ENCODE peak calls at places on chromosomes 4 and X, in nine cellular contexts. Z is psoas muscle, E is esophagus squamous epithelium, O is colonic mucosa, X is HAP-1, H is OCI-LY7, C is pancreas, A is tibial nerve, Y is aorta. N is an unnamed sample.
A peak's percentile ranks its signal among the peaks of the same experiment; 100 is the strongest.

GRCh38 chrX:21798677-21799219 is 40.7 kb upstream of the MBTPS2 start:
- DNase-seq in Z (no peak), E (no peak), O (no peak), X (no peak), H (no peak), C (peak; percentile 58), A (no peak), Y (no peak), N (peak; percentile 95)

GRCh38 chrX:21756785-21757529 is 959 bp downstream of the SMPX start:
- DNase-seq in Z (no peak), E (no peak), O (no peak), X (no peak), H (no peak), C (no peak), A (no peak), Y (no peak), N (no peak)

GRCh38 chrX:135463937-135464336 is 42.2 kb downstream of the SMIM10L2A start:
- DNase-seq in Z (no peak), E (no peak), O (no peak), X (no peak), H (peak; percentile 26), C (no peak), A (no peak), Y (no peak), N (no peak)

GRCh38 chr4:52824603-52825310 is 37.4 kb upstream of the RASL11B start:
- DNase-seq in Z (no peak), E (no peak), O (no peak), X (no peak), H (no peak), C (no peak), A (no peak), Y (no peak), N (peak; percentile 93)

GRCh38 chr4:168509786-168510185 is 12.9 kb downstream of the PALLD start:
- DNase-seq in Z (no peak), E (no peak), O (no peak), X (no peak), H (no peak), C (no peak), A (no peak), Y (no peak), N (no peak)

GRCh38 chr4:183596056-183596757 is 62.8 kb downstream of the RWDD4 start:
- DNase-seq in Z (no peak), E (no peak), O (peak; percentile 22), X (peak; percentile 32), H (no peak), C (no peak), A (no peak), Y (no peak), N (no peak)

GRCh38 chrX:34961662-34962061 is 19.1 kb downstream of the FAM47B start:
- DNase-seq in Z (no peak), E (no peak), O (no peak), X (no peak), H (no peak), C (no peak), A (no peak), Y (no peak), N (no peak)

GRCh38 chr4:6905501-6905900 is 4.1 kb upstream of the TBC1D14 start:
- DNase-seq in Z (no peak), E (no peak), O (no peak), X (no peak), H (no peak), C (no peak), A (no peak), Y (no peak), N (no peak)

GRCh38 chrX:29478336-29479069 is 736.9 kb upstream of the MAGEB2 start:
- DNase-seq in Z (no peak), E (no peak), O (peak; percentile 29), X (peak; percentile 81), H (peak; percentile 8), C (no peak), A (no peak), Y (no peak), N (peak; percentile 58)

GRCh38 chrX:105533951-105534350 is 288.4 kb upstream of the NRK start:
- DNase-seq in Z (no peak), E (no peak), O (no peak), X (no peak), H (no peak), C (no peak), A (no peak), Y (no peak), N (no peak)

GRCh38 chr4:5918331-5919030 is 25.6 kb upstream of the CRMP1 start:
- DNase-seq in Z (no peak), E (no peak), O (no peak), X (no peak), H (no peak), C (no peak), A (no peak), Y (no peak), N (no peak)

GRCh38 chrX:13411496-13412207 is 91.8 kb upstream of the ATXN3L start:
- DNase-seq in Z (no peak), E (no peak), O (no peak), X (no peak), H (no peak), C (no peak), A (no peak), Y (no peak), N (no peak)

GRCh38 chr4:2168469-2169319 is 73.2 kb downstream of the HAUS3 start:
- DNase-seq in Z (no peak), E (no peak), O (no peak), X (no peak), H (no peak), C (peak; percentile 66), A (no peak), Y (no peak), N (no peak)

GRCh38 chr4:3679851-3680311 is 86.3 kb upstream of the ADRA2C start:
- DNase-seq in Z (peak; percentile 44), E (no peak), O (no peak), X (no peak), H (peak; percentile 89), C (peak; percentile 51), A (no peak), Y (peak; percentile 70), N (peak; percentile 66)

GRCh38 chrX:31181377-31182038 is 109.7 kb upstream of the FTHL17 start:
- DNase-seq in Z (no peak), E (no peak), O (no peak), X (no peak), H (no peak), C (no peak), A (no peak), Y (no peak), N (no peak)

GRCh38 chrX:20477836-20478532 is 211.3 kb upstream of the RPS6KA3 start:
- DNase-seq in Z (no peak), E (no peak), O (peak; percentile 74), X (no peak), H (no peak), C (peak; percentile 56), A (no peak), Y (no peak), N (no peak)

GRCh38 chr4:94453534-94453963 is 1.8 kb downstream of the PDLIM5 start:
- DNase-seq in Z (no peak), E (no peak), O (peak; percentile 42), X (no peak), H (no peak), C (no peak), A (no peak), Y (no peak), N (no peak)

GRCh38 chr4:94452476-94453300 is 946 bp downstream of the PDLIM5 start:
- DNase-seq in Z (peak; percentile 93), E (peak; percentile 5), O (peak; percentile 93), X (peak; percentile 75), H (peak; percentile 1), C (peak; percentile 82), A (peak; percentile 76), Y (peak; percentile 95), N (peak; percentile 85)

GRCh38 chr4:94457692-94458106 is 6.0 kb downstream of the PDLIM5 start:
- DNase-seq in Z (peak; percentile 71), E (no peak), O (no peak), X (peak; percentile 91), H (no peak), C (no peak), A (no peak), Y (no peak), N (peak; percentile 29)

GRCh38 chr4:94454405-94454804 is 2.7 kb downstream of the PDLIM5 start:
- DNase-seq in Z (no peak), E (no peak), O (no peak), X (peak; percentile 50), H (no peak), C (no peak), A (no peak), Y (no peak), N (no peak)

DNA sequence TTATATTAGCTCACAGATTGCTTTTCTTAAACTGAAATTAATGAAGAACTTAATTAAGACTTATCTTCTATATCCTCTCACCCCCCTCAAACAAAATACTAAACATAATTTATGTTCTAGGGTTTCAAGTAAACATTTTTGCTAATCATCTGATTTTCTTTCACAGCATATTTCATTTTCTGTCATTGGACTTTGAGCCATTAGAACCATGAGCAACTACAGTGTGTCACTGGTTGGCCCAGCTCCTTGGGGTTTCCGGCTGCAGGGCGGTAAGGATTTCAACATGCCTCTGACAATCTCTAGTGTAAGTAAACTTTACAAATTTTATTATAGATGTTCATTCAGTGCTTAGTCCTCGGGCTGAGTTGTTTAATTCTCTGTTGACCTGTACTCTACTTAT is 3.3 kb downstream of the PDLIM5 start:
- DNase-seq in Z (peak; percentile 88), E (no peak), O (peak; percentile 76), X (no peak), H (no peak), C (peak; percentile 72), A (no peak), Y (peak; percentile 92), N (no peak)
- H3K4me3 ChIP-seq in Z (peak overlapping the region; percentile 97), E (peak overlapping the region; percentile 98), O (no peak overlapping the region), X (no peak overlapping the region), H (no peak overlapping the region), C (peak overlapping the region; percentile 83), A (no peak overlapping the region), Y (peak overlapping the region; percentile 21), N (no peak overlapping the region)

GRCh38 chr4:118814054-118814453 is 21.9 kb downstream of the SEC24D start:
- DNase-seq in Z (no peak), E (no peak), O (no peak), X (no peak), H (no peak), C (no peak), A (no peak), Y (no peak), N (peak; percentile 47)
- H3K36me3 ChIP-seq in Z (peaks cover 9% of the 10 kb centered on the region), E (peaks cover 17% of the 10 kb centered on the region), O (peaks cover 13% of the 10 kb centered on the region), X (peaks cover 38% of the 10 kb centered on the region), H (peaks cover 68% of the 10 kb centered on the region), C (peaks cover 25% of the 10 kb centered on the region), A (peaks cover 6% of the 10 kb centered on the region), Y (peaks cover 14% of the 10 kb centered on the region), N (peaks cover 30% of the 10 kb centered on the region)

GRCh38 chr4:84928089-84928488 is 38.4 kb downstream of the WDFY3 start:
- DNase-seq in Z (no peak), E (no peak), O (no peak), X (no peak), H (no peak), C (no peak), A (no peak), Y (no peak), N (no peak)
- H3K4me3 ChIP-seq in Z (no peak overlapping the region), E (no peak overlapping the region), O (no peak overlapping the region), X (no peak overlapping the region), H (no peak overlapping the region), C (no peak overlapping the region), A (no peak overlapping the region), Y (no peak overlapping the region), N (no peak overlapping the region)

DNA sequence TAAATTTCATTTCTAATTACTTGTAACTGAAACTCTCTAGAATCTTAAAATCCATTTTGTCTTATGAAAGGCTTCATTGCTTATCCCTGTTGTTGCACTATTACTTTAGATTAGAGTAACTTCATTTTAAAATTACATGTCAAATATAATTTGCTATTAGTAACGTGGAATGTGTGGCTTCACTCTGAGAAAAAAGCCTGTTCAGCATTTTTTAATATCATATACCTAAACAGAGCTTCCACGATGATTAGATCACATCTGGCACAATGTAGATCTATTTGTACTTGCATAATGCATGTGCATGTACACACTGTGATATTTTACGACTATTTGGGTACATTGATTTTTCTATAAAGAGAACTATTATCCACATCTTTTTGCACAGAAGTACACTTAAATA is 648.1 kb downstream of the RPA4 start:
- DNase-seq in Z (no peak), E (no peak), O (no peak), X (no peak), H (no peak), C (no peak), A (no peak), Y (no peak), N (no peak)
- H3K36me3 ChIP-seq in Z (no peaks in the 10 kb centered on the region), E (no peaks in the 10 kb centered on the region), O (no peaks in the 10 kb centered on the region), X (no peaks in the 10 kb centered on the region), H (no peaks in the 10 kb centered on the region), C (no peaks in the 10 kb centered on the region), A (no peaks in the 10 kb centered on the region), Y (no peaks in the 10 kb centered on the region), N (no peaks in the 10 kb centered on the region)